ENCODE peak calls at places on chromosomes 5 and 9, in seven cellular contexts. X, D, H, T, C, E and S are unnamed samples.

GRCh38 chr9:84123648-84124406 is 143.2 kb downstream of the RMI1 start:
- DNase-seq in X (no peak), D (no peak), H (no peak), T (no peak), C (no peak), E (no peak), S (no peak)

GRCh38 chr5:151686673-151687378 is at the start of gene SPARC:
- DNase-seq in X (peak; percentile 81), D (peak; percentile 72), H (peak; percentile 58), T (peak; percentile 19), C (peak; percentile 94), E (peak; percentile 67), S (peak; percentile 86)

GRCh38 chr9:130931508-130932150 is 7.4 kb downstream of the FIBCD1 start:
- DNase-seq in X (no peak), D (no peak), H (no peak), T (peak; percentile 21), C (no peak), E (no peak), S (no peak)

GRCh38 chr5:95369796-95370195 is 21.4 kb upstream of the FAM81B start:
- DNase-seq in X (no peak), D (no peak), H (no peak), T (no peak), C (no peak), E (no peak), S (no peak)

GRCh38 chr9:130835441-130836298 is 616 bp downstream of the ABL1 start:
- DNase-seq in X (no peak), D (peak; percentile 78), H (no peak), T (no peak), C (no peak), E (peak; percentile 66), S (peak; percentile 91)

GRCh38 chr9:107462691-107463090 is 26.9 kb downstream of the KLF4 start:
- DNase-seq in X (no peak), D (no peak), H (no peak), T (no peak), C (peak; percentile 33), E (no peak), S (no peak)

GRCh38 chr5:7762267-7762666 is 88.7 kb downstream of the CFAP90 start:
- DNase-seq in X (no peak), D (no peak), H (no peak), T (no peak), C (no peak), E (no peak), S (peak; percentile 73)

GRCh38 chr5:170132642-170133448 is 27.1 kb downstream of the FOXI1 start:
- DNase-seq in X (no peak), D (peak; percentile 57), H (peak; percentile 0), T (no peak), C (peak; percentile 39), E (no peak), S (no peak)

GRCh38 chr9:92964981-92965758 is 17.8 kb downstream of the FGD3 start:
- DNase-seq in X (no peak), D (no peak), H (no peak), T (peak; percentile 81), C (no peak), E (peak; percentile 74), S (no peak)

GRCh38 chr5:141915881-141916336 is 7.8 kb upstream of the DELE1 start:
- DNase-seq in X (no peak), D (no peak), H (peak; percentile 42), T (no peak), C (no peak), E (no peak), S (peak; percentile 63)

GRCh38 chr9:107905313-107906027 is 415.9 kb upstream of the KLF4 start:
- DNase-seq in X (no peak), D (no peak), H (no peak), T (no peak), C (no peak), E (no peak), S (no peak)

GRCh38 chr5:35229076-35230042 is 928 bp downstream of the PRLR start:
- DNase-seq in X (no peak), D (peak; percentile 66), H (peak; percentile 73), T (no peak), C (no peak), E (peak; percentile 46), S (peak; percentile 82)
- H3K4me3 ChIP-seq in X (peak overlapping the region; percentile 37), D (peak overlapping the region; percentile 37), H (peak overlapping the region; percentile 49), T (peak overlapping the region; percentile 64), C (peak overlapping the region; percentile 24), E (peak overlapping the region; percentile 50), S (peak overlapping the region; percentile 60)

GRCh38 chr9:121498150-121498486 is 1.5 kb downstream of the GGTA1 start:
- DNase-seq in X (peak; percentile 72), D (peak; percentile 82), H (peak; percentile 79), T (peak; percentile 59), C (peak; percentile 81), E (no peak), S (peak; percentile 86)
- H3K4me3 ChIP-seq in X (peak overlapping the region; percentile 60), D (peak overlapping the region; percentile 52), H (peak overlapping the region; percentile 32), T (peak overlapping the region; percentile 56), C (no peak overlapping the region), E (peak overlapping the region; percentile 64), S (peak overlapping the region; percentile 45)

GRCh38 chr9:128420060-128420650 is 502 bp upstream of the CERCAM start:
- DNase-seq in X (peak; percentile 37), D (peak; percentile 96), H (peak; percentile 61), T (peak; percentile 65), C (peak; percentile 31), E (peak; percentile 81), S (peak; percentile 93)
- H3K4me3 ChIP-seq in X (peak overlapping the region; percentile 86), D (peak overlapping the region; percentile 73), H (peak overlapping the region; percentile 76), T (peak overlapping the region; percentile 87), C (peak overlapping the region; percentile 72), E (peak overlapping the region; percentile 98), S (peak overlapping the region; percentile 78)

GRCh38 chr5:83417884-83418283 is 53.7 kb upstream of the VCAN start:
- DNase-seq in X (no peak), D (no peak), H (no peak), T (no peak), C (no peak), E (no peak), S (no peak)

GRCh38 chr5:83414601-83415000 is 56.9 kb upstream of the VCAN start:
- DNase-seq in X (no peak), D (no peak), H (no peak), T (no peak), C (no peak), E (no peak), S (no peak)

GRCh38 chr5:83422284-83422683 is 49.3 kb upstream of the VCAN start:
- DNase-seq in X (no peak), D (no peak), H (no peak), T (no peak), C (no peak), E (no peak), S (no peak)

DNA sequence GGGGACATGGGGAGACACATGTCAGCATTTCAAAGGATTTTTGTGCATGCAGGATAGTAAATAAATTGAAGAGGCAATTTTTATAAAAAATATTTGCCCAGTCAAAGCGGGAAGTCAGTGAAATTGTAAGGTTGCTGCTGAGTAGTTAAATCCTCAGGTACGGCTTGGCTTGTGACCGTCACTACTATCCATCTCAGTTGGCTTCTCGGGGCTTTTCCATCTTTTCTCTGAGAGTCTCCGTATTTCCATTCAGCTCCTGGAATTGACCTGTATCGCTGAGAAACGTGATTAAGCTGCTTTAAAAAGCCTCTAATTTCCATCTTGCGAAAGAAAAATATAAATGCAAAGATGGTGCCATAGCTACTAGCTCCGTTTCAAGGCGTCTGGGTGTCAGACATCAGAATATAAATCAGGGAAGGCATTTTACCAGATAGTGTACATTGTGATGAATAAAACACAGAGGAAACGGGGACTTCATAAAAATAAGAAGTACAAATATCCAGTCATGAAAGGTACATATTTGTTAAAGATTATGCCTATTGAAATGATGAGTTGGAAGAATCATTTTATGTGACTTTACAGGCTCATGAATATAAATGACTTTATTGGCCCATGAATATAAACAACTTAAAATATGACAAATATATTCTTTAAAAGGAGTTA is 52.8 kb upstream of the VCAN start:
- DNase-seq in X (no peak), D (no peak), H (no peak), T (no peak), C (no peak), E (no peak), S (no peak)
- H3K4me3 ChIP-seq in X (no peak overlapping the region), D (no peak overlapping the region), H (no peak overlapping the region), T (no peak overlapping the region), C (no peak overlapping the region), E (no peak overlapping the region), S (no peak overlapping the region)

GRCh38 chr9:86352440-86353106 is 1.6 kb downstream of the TUT7 start:
- DNase-seq in X (no peak), D (no peak), H (no peak), T (no peak), C (no peak), E (no peak), S (no peak)
- H3K4me3 ChIP-seq in X (peak overlapping the region; percentile 96), D (peak overlapping the region; percentile 90), H (peak overlapping the region; percentile 87), T (peak overlapping the region; percentile 98), C (peak overlapping the region; percentile 97), E (peak overlapping the region; percentile 96), S (no peak overlapping the region)